ENCODE peak calls at places on chromosome 15, in ten cellular contexts. A, M, J, Y, I, X, Q, C, N and G are unnamed samples.

GRCh38 chr15:58510715-58511465 is 79.1 kb downstream of the LIPC start:
- DNase-seq in A (peak; percentile 42), M (no peak), J (peak; percentile 8), Y (no peak), I (no peak), X (no peak), Q (no peak), C (no peak), N (peak; percentile 54), G (no peak)

GRCh38 chr15:86988075-86988474 is 908.4 kb downstream of the AGBL1 start:
- DNase-seq in A (no peak), M (no peak), J (no peak), Y (no peak), I (no peak), X (no peak), Q (no peak), C (no peak), N (no peak), G (no peak)

GRCh38 chr15:48875241-48875640 is 2.7 kb upstream of the EID1 start:
- DNase-seq in A (no peak), M (no peak), J (no peak), Y (no peak), I (no peak), X (no peak), Q (no peak), C (no peak), N (no peak), G (no peak)

GRCh38 chr15:65323071-65323511 is 18.6 kb downstream of the RNU5B-1 start:
- DNase-seq in A (peak; percentile 47), M (peak; percentile 96), J (no peak), Y (no peak), I (no peak), X (peak; percentile 56), Q (no peak), C (no peak), N (peak; percentile 25), G (peak; percentile 4)

GRCh38 chr15:52200831-52201365 is 9.7 kb upstream of the GNB5 start:
- DNase-seq in A (no peak), M (no peak), J (no peak), Y (no peak), I (no peak), X (no peak), Q (no peak), C (no peak), N (peak; percentile 23), G (no peak)

GRCh38 chr15:42108808-42109207 is 14.4 kb upstream of the PLA2G4D start:
- DNase-seq in A (no peak), M (no peak), J (no peak), Y (no peak), I (no peak), X (no peak), Q (no peak), C (no peak), N (no peak), G (no peak)

GRCh38 chr15:101264011-101264410 is 12.2 kb upstream of the CHSY1 start:
- DNase-seq in A (peak; percentile 48), M (no peak), J (no peak), Y (no peak), I (no peak), X (no peak), Q (no peak), C (no peak), N (peak; percentile 38), G (no peak)

GRCh38 chr15:92606126-92606835 is 49.3 kb downstream of the FAM174B start:
- DNase-seq in A (no peak), M (peak; percentile 40), J (no peak), Y (no peak), I (no peak), X (no peak), Q (no peak), C (no peak), N (no peak), G (no peak)

GRCh38 chr15:21260966-21261395 is 179.3 kb downstream of the POTEB3 start:
- DNase-seq in A (no peak), M (peak; percentile 62), J (no peak), Y (no peak), I (no peak), X (peak; percentile 19), Q (peak; percentile 35), C (peak; percentile 81), N (no peak), G (no peak)

GRCh38 chr15:88912500-88912921 is 668 bp downstream of the MFGE8 start:
- DNase-seq in A (peak; percentile 49), M (no peak), J (no peak), Y (no peak), I (no peak), X (no peak), Q (no peak), C (peak; percentile 77), N (no peak), G (no peak)

GRCh38 chr15:81155375-81156218 is 21.5 kb downstream of the CFAP161 start:
- DNase-seq in A (peak; percentile 46), M (peak; percentile 78), J (peak; percentile 46), Y (no peak), I (no peak), X (no peak), Q (no peak), C (no peak), N (peak; percentile 83), G (no peak)

GRCh38 chr15:77617507-77618285 is 15.0 kb downstream of the LINGO1 start:
- DNase-seq in A (no peak), M (no peak), J (no peak), Y (no peak), I (no peak), X (no peak), Q (no peak), C (peak; percentile 68), N (no peak), G (no peak)
- TF ChIP-seq CTCF in A (no peak), M (no peak), J (peak; percentile 37), Y (peak; percentile 29), I (no peak), X (peak; percentile 23), Q (peak; percentile 58), C (no peak), N (peak; percentile 38), G (peak; percentile 44)

GRCh38 chr15:38254065-38254883 is 1.6 kb downstream of the SPRED1 start:
- DNase-seq in A (peak; percentile 73), M (peak; percentile 68), J (no peak), Y (no peak), I (no peak), X (peak; percentile 28), Q (peak; percentile 63), C (no peak), N (peak; percentile 54), G (no peak)

GRCh38 chr15:38257676-38258075 is 5.0 kb downstream of the SPRED1 start:
- DNase-seq in A (no peak), M (no peak), J (no peak), Y (no peak), I (no peak), X (no peak), Q (no peak), C (no peak), N (no peak), G (no peak)

GRCh38 chr15:38253448-38253847 is 812 bp downstream of the SPRED1 start:
- DNase-seq in A (peak; percentile 91), M (no peak), J (no peak), Y (no peak), I (no peak), X (no peak), Q (peak; percentile 74), C (no peak), N (peak; percentile 70), G (no peak)

GRCh38 chr15:38252481-38253311 is at the start of gene SPRED1:
- DNase-seq in A (peak; percentile 61), M (peak; percentile 90), J (no peak), Y (no peak), I (no peak), X (peak; percentile 74), Q (no peak), C (peak; percentile 88), N (peak; percentile 68), G (no peak)

DNA sequence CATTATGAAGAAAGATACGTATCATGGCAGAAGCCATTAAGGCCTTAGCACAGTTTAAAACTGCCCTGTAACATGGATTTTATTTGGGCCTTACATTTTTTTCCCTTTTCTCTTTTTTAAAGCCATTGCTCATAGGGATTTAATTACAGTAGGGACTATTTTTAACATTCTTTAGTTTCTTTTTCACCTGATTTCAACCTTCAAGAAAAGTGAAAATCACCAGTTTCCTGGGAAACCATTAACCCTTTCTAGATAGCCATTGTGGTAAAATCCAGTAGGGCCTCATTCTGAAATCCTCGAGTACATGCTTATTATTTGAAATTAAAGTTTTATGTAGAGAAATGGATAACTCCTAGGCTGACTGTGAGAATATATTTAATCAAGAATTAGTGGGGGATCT is 3.1 kb downstream of the SPRED1 start:
- DNase-seq in A (no peak), M (no peak), J (no peak), Y (no peak), I (no peak), X (no peak), Q (no peak), C (no peak), N (no peak), G (no peak)
- H3K4me3 ChIP-seq in A (peak overlapping the region; percentile 99), M (no peak overlapping the region), J (peak overlapping the region; percentile 93), Y (peak overlapping the region; percentile 91), I (no peak overlapping the region), X (peak overlapping the region; percentile 1), Q (peak overlapping the region; percentile 80), C (peak overlapping the region; percentile 80), N (peak overlapping the region; percentile 84), G (peak overlapping the region; percentile 94)

DNA sequence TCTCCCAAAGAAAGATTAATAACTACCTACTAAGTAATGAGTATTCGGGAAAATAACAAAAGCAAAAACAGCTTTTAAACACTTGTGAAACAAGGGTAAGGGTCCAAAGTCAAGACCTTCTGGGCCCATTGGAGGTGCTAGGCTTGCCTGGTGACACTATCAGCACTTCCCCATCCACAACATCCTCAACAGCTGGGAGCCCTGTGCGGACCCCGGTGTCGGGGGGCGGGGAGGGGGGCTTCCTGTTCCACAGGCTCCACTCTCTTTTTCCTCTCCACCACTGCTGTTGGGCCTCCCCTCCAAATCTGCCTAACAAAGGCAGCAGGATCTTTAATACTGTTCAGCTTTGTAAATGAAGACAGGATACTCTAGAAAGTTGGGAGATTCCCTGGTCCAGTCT is 21.6 kb downstream of the NGRN start:
- DNase-seq in A (no peak), M (no peak), J (no peak), Y (no peak), I (no peak), X (no peak), Q (no peak), C (no peak), N (no peak), G (no peak)
- TF ChIP-seq CTCF in A (no peak), M (no peak), J (no peak), Y (no peak), I (no peak), X (no peak), Q (no peak), C (no peak), N (no peak), G (no peak)

DNA sequence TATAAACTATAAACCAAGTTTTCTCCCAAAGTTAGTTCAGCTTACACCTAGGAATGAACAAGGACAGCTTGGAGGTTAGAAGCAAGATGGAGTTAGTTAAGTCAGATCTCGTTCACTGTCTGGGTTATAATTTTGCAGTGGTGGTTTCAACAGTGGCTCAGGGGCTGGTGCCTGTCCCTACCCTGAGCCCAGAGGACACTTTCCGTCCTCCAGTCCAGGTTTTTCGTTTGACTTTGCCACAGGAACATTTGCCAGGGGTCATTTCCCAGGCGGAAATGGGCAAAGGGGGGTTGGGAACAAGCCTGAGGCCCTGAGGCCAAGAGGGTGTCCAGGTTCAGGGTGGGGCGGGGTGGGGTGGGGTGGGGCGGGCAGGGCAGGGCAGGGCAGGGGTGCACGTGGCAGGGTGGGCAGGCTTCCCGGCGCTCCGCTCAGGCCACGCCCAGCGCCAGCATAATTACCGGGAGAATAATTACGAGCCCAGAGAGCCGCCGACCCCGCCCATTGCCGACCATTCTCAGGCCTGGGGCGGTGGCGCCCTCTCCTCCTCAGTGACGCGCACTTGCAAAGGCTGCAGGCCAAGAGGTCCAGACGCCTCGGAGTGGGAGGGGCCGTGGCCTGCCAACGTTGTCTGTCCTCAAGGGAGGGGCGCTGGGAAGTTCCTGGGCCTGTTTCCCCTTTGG is 70.4 kb downstream of the KLF13 start:
- DNase-seq in A (peak; percentile 68), M (peak; percentile 94), J (no peak), Y (no peak), I (no peak), X (peak; percentile 86), Q (no peak), C (peak; percentile 95), N (peak; percentile 73), G (peak; percentile 34)
- H3K4me3 ChIP-seq in A (no peak overlapping the region), M (peak overlapping the region; percentile 23), J (no peak overlapping the region), Y (no peak overlapping the region), I (peak overlapping the region; percentile 27), X (no peak overlapping the region), Q (no peak overlapping the region), C (no peak overlapping the region), N (peak overlapping the region; percentile 9), G (no peak overlapping the region)